ENCODE peak calls at places on chromosomes 11 and 22, in nine cellular contexts. V is uterus, N is substantia nigra, G is NCI-H2029, W is progenitor cell of endocrine pancreas, A is HCT116, S is astrocyte of the spinal cord, J is NCI-H345, L is RPMI8226. R is an unnamed sample.

GRCh38 chr22:45703758-45704157 is 32.1 kb downstream of the ATXN10 start:
- DNase-seq in L (no peak), W (no peak), G (no peak), S (no peak), J (no peak), A (no peak), N (no peak), V (no peak), R (no peak)

GRCh38 chr11:78808903-78809302 is 234.2 kb upstream of the NARS2 start:
- DNase-seq in N (no peak), W (no peak), V (no peak), S (no peak), A (no peak), G (no peak), J (no peak), L (peak; percentile 91), R (no peak)

GRCh38 chr22:30855677-30856518 is 112.7 kb downstream of the MORC2 start:
- DNase-seq in S (no peak), L (no peak), N (no peak), G (no peak), A (no peak), J (no peak), W (no peak), V (no peak), R (no peak)

GRCh38 chr11:12862761-12863469 is 146.2 kb upstream of the RASSF10 start:
- DNase-seq in G (no peak), L (no peak), N (peak; percentile 33), J (no peak), W (no peak), A (no peak), S (peak; percentile 89), V (peak; percentile 59), R (no peak)

GRCh38 chr11:95512177-95512576 is 277.4 kb downstream of the FAM76B start:
- DNase-seq in W (no peak), L (no peak), J (no peak), N (no peak), A (no peak), G (no peak), S (peak; percentile 73), V (peak; percentile 73), R (no peak)

GRCh38 chr11:68380786-68381622 is 68.6 kb downstream of the LRP5 start:
- DNase-seq in W (no peak), S (no peak), V (peak; percentile 49), J (no peak), L (peak; percentile 23), N (no peak), G (peak; percentile 31), A (no peak), R (no peak)

GRCh38 chr11:93741882-93742226 is 382 bp downstream of the C11orf54 start:
- DNase-seq in W (no peak), N (no peak), V (peak; percentile 68), A (no peak), G (peak; percentile 54), L (peak; percentile 58), J (peak; percentile 42), S (no peak), R (peak; percentile 83)

GRCh38 chr22:27801197-27801615 is 350 bp downstream of the MN1 start:
- DNase-seq in S (peak; percentile 39), L (no peak), N (no peak), A (no peak), J (peak; percentile 4), G (no peak), V (no peak), W (peak; percentile 35), R (no peak)

GRCh38 chr11:95148421-95148820 is 58.8 kb downstream of the ENDOD1 start:
- DNase-seq in W (no peak), A (no peak), N (no peak), J (no peak), G (no peak), V (no peak), L (no peak), S (no peak), R (no peak)

GRCh38 chr11:74870485-74870884 is 78.4 kb downstream of the XRRA1 start:
- DNase-seq in J (no peak), A (peak; percentile 10), S (peak; percentile 44), N (no peak), L (peak; percentile 26), W (no peak), V (no peak), G (peak; percentile 18), R (peak; percentile 36)

GRCh38 chr11:102237096-102237735 is 80.1 kb upstream of the BIRC3 start:
- DNase-seq in S (peak; percentile 66), A (no peak), G (no peak), V (no peak), L (no peak), J (no peak), N (no peak), W (no peak), R (no peak)

GRCh38 chr22:42190274-42190673 is 59.7 kb upstream of the CYP2D6 start:
- DNase-seq in G (no peak), N (no peak), S (no peak), V (no peak), L (no peak), W (no peak), A (no peak), J (no peak), R (no peak)

GRCh38 chr11:95149659-95150294 is 60.1 kb downstream of the ENDOD1 start:
- DNase-seq in V (peak; percentile 40), N (peak; percentile 70), S (peak; percentile 50), L (no peak), J (no peak), A (peak; percentile 90), W (peak; percentile 46), G (no peak), R (peak; percentile 86)

GRCh38 chr11:19450282-19450681 is 209.5 kb upstream of the E2F8 start:
- DNase-seq in A (no peak), J (no peak), N (no peak), S (no peak), W (no peak), G (no peak), L (no peak), V (no peak), R (no peak)

GRCh38 chr11:121446752-121447156 is 5.4 kb upstream of the SORL1 start:
- DNase-seq in S (peak; percentile 33), V (no peak), A (no peak), W (no peak), L (no peak), G (no peak), N (no peak), J (no peak), R (peak; percentile 97)

GRCh38 chr11:118153976-118154375 is 1.4 kb upstream of the SCN4B start:
- DNase-seq in W (no peak), G (no peak), S (no peak), V (no peak), J (no peak), A (no peak), N (no peak), L (no peak), R (no peak)

GRCh38 chr11:17558025-17558780 is 11.1 kb downstream of the OTOG start:
- DNase-seq in L (no peak), S (no peak), W (no peak), J (no peak), A (no peak), V (no peak), G (no peak), N (no peak), R (no peak)

GRCh38 chr11:44457862-44458261 is 107.6 kb upstream of the CD82 start:
- DNase-seq in L (no peak), V (no peak), N (no peak), W (no peak), J (no peak), G (no peak), A (no peak), S (no peak), R (no peak)

GRCh38 chr11:63549411-63549810 is 12.8 kb downstream of the PLAAT4 start:
- DNase-seq in A (no peak), G (no peak), V (no peak), J (no peak), W (no peak), N (no peak), S (no peak), L (no peak), R (no peak)

GRCh38 chr11:1570531-1570895 is 1.6 kb downstream of the DUSP8 start:
- DNase-seq in A (no peak), N (no peak), G (no peak), L (peak; percentile 1), S (no peak), V (no peak), J (no peak), W (no peak), R (no peak)

GRCh38 chr22:46111645-46112306 is 38.5 kb upstream of the PPARA start:
- DNase-seq in V (peak; percentile 55), A (no peak), W (no peak), S (no peak), J (no peak), G (no peak), L (no peak), N (no peak), R (no peak)

GRCh38 chr11:44733877-44734276 is 7.1 kb downstream of the TSPAN18 start:
- DNase-seq in V (no peak), N (no peak), L (no peak), W (no peak), J (no peak), S (no peak), A (no peak), G (no peak), R (peak; percentile 18)

GRCh38 chr22:37898441-37899181 is 7.5 kb upstream of the MICALL1 start:
- DNase-seq in A (no peak), J (no peak), G (no peak), S (peak; percentile 22), W (no peak), N (peak; percentile 52), V (no peak), L (no peak), R (no peak)